ENCODE peak calls at places on chromosomes 4 and X, in four cellular contexts. One of them, this sample, is unnamed.

GRCh38 chrX:56788717-56789122 is 59.7 kb downstream of the NBDY start:
- DNase-seq in Calu3: no peak
- DNase-seq in NAMALWA: peak
- DNase-seq in kidney tubule cell: peak
- DNase-seq in this sample: no peak

GRCh38 chr4:147247577-147247976 is 233.3 kb upstream of the EDNRA start:
- DNase-seq in NAMALWA: no peak
- DNase-seq in kidney tubule cell: peak
- DNase-seq in Calu3: no peak
- DNase-seq in this sample: no peak

GRCh38 chrX:153640045-153640686 is 6.8 kb upstream of the DUSP9 start:
- DNase-seq in kidney tubule cell: no peak
- DNase-seq in NAMALWA: no peak
- DNase-seq in Calu3: no peak
- DNase-seq in this sample: no peak

GRCh38 chr4:85777908-85778808 is 303.2 kb downstream of the ARHGAP24 start:
- DNase-seq in kidney tubule cell: peak
- DNase-seq in Calu3: no peak
- DNase-seq in NAMALWA: peak
- DNase-seq in this sample: no peak

GRCh38 chr4:137608085-137608484 is 75.8 kb upstream of the PCDH18 start:
- DNase-seq in Calu3: peak
- DNase-seq in kidney tubule cell: no peak
- DNase-seq in NAMALWA: no peak
- DNase-seq in this sample: no peak

GRCh38 chr4:77152421-77152820 is 4.6 kb upstream of the CCNG2 start:
- DNase-seq in NAMALWA: peak
- DNase-seq in Calu3: peak
- DNase-seq in kidney tubule cell: peak
- DNase-seq in this sample: no peak

GRCh38 chr4:18815779-18816173 is 794.2 kb upstream of the LCORL start:
- DNase-seq in Calu3: no peak
- DNase-seq in kidney tubule cell: no peak
- DNase-seq in NAMALWA: no peak
- DNase-seq in this sample: no peak

GRCh38 chrX:122188751-122189150 is 995.3 kb upstream of the GRIA3 start:
- DNase-seq in Calu3: no peak
- DNase-seq in kidney tubule cell: no peak
- DNase-seq in NAMALWA: no peak
- DNase-seq in this sample: no peak

GRCh38 chrX:63934160-63934559 is 149.1 kb upstream of the ARHGEF9 start:
- DNase-seq in Calu3: no peak
- DNase-seq in kidney tubule cell: no peak
- DNase-seq in NAMALWA: no peak
- DNase-seq in this sample: no peak

GRCh38 chr4:107997001-107997788 is 7.5 kb downstream of the HADH start:
- DNase-seq in kidney tubule cell: no peak
- DNase-seq in Calu3: no peak
- DNase-seq in NAMALWA: no peak
- DNase-seq in this sample: no peak

GRCh38 chr4:143348233-143349077 is 11.8 kb downstream of the GAB1 start:
- DNase-seq in NAMALWA: no peak
- DNase-seq in kidney tubule cell: no peak
- DNase-seq in Calu3: no peak
- DNase-seq in this sample: no peak

GRCh38 chrX:115889121-115889890 is 281.2 kb upstream of the AGTR2 start:
- DNase-seq in Calu3: no peak
- DNase-seq in NAMALWA: no peak
- DNase-seq in kidney tubule cell: no peak
- DNase-seq in this sample: no peak

GRCh38 chr4:165461176-165461835 is 82.5 kb downstream of the CPE start:
- DNase-seq in kidney tubule cell: peak
- DNase-seq in Calu3: no peak
- DNase-seq in NAMALWA: no peak
- DNase-seq in this sample: no peak

GRCh38 chrX:106973433-106974149 is 26.4 kb downstream of the MORC4 start:
- DNase-seq in NAMALWA: no peak
- DNase-seq in kidney tubule cell: no peak
- DNase-seq in Calu3: no peak
- DNase-seq in this sample: no peak

GRCh38 chr4:47617607-47618006 is 132.5 kb downstream of the ATP10D start:
- DNase-seq in NAMALWA: no peak
- DNase-seq in kidney tubule cell: no peak
- DNase-seq in Calu3: no peak
- DNase-seq in this sample: no peak

GRCh38 chrX:22246620-22247019 is 26.1 kb upstream of the CBLL2 start:
- DNase-seq in NAMALWA: no peak
- DNase-seq in Calu3: no peak
- DNase-seq in kidney tubule cell: peak
- DNase-seq in this sample: no peak

GRCh38 chrX:23919706-23920320 is 12.0 kb downstream of the CXorf58 start:
- DNase-seq in kidney tubule cell: peak
- DNase-seq in NAMALWA: no peak
- DNase-seq in Calu3: peak
- DNase-seq in this sample: no peak

GRCh38 chrX:129726307-129727111 is 12.3 kb upstream of the XPNPEP2 start:
- DNase-seq in kidney tubule cell: peak
- DNase-seq in NAMALWA: peak
- DNase-seq in Calu3: peak
- DNase-seq in this sample: peak

GRCh38 chrX:151488677-151489076 is 74.8 kb upstream of the PASD1 start:
- DNase-seq in kidney tubule cell: peak
- DNase-seq in Calu3: peak
- DNase-seq in NAMALWA: peak
- DNase-seq in this sample: no peak

GRCh38 chr4:14621731-14622459 is 380.4 kb upstream of the CPEB2 start:
- DNase-seq in Calu3: no peak
- DNase-seq in NAMALWA: no peak
- DNase-seq in kidney tubule cell: no peak
- DNase-seq in this sample: no peak

GRCh38 chr4:109649872-109650271 is 53.4 kb downstream of the CASP6 start:
- DNase-seq in Calu3: no peak
- DNase-seq in kidney tubule cell: peak
- DNase-seq in NAMALWA: no peak
- DNase-seq in this sample: no peak

GRCh38 chr4:56607926-56608325 is 73.2 kb downstream of the HOPX start:
- DNase-seq in NAMALWA: no peak
- DNase-seq in kidney tubule cell: no peak
- DNase-seq in Calu3: no peak
- DNase-seq in this sample: no peak

GRCh38 chr4:55547461-55547770 is 707 bp upstream of the CLOCK start:
- DNase-seq in NAMALWA: no peak
- DNase-seq in Calu3: no peak
- DNase-seq in kidney tubule cell: no peak
- DNase-seq in this sample: no peak

This sample was measured in dermis microvascular lymphatic vessel endothelial cell.